ENCODE peak calls at places on chromosome 12, in five cellular contexts. C is fibroblast of pulmonary artery, B is AG10803, F is GM12865, Z is choroid plexus epithelial cell. X is an unnamed sample.

GRCh38 chr12:17062296-17063061 is 456.5 kb upstream of the LMO3 start:
- DNase-seq in Z (no peak), F (no peak), B (no peak), C (no peak), X (no peak)

GRCh38 chr12:49808686-49809368 is 19.4 kb downstream of the NCKAP5L start:
- DNase-seq in F (no peak), B (no peak), Z (peak; percentile 47), C (no peak), X (no peak)

GRCh38 chr12:89707623-89707991 is 1.0 kb downstream of the ATP2B1 start:
- DNase-seq in B (no peak), C (no peak), Z (no peak), F (peak; percentile 24), X (no peak)

GRCh38 chr12:75738486-75738885 is 227.1 kb upstream of the KRR1 start:
- DNase-seq in B (no peak), C (no peak), F (peak; percentile 52), Z (peak; percentile 31), X (no peak)

GRCh38 chr12:89655851-89656250 is 52.8 kb downstream of the ATP2B1 start:
- DNase-seq in Z (peak; percentile 21), F (no peak), C (no peak), B (no peak), X (no peak)

GRCh38 chr12:127179199-127179598 is 1087.8 kb upstream of the TMEM132C start:
- DNase-seq in B (peak; percentile 71), Z (no peak), C (no peak), F (no peak), X (peak; percentile 32)

GRCh38 chr12:98053202-98053601 is 462.2 kb upstream of the TMPO start:
- DNase-seq in Z (no peak), F (no peak), C (no peak), B (no peak), X (no peak)

GRCh38 chr12:51534675-51535074 is 56.4 kb upstream of the SCN8A start:
- DNase-seq in B (no peak), C (no peak), Z (no peak), F (no peak), X (no peak)

GRCh38 chr12:116317986-116318737 is 40.7 kb upstream of the MED13L start:
- DNase-seq in C (no peak), F (no peak), B (no peak), Z (no peak), X (no peak)

GRCh38 chr12:13024151-13024946 is 19.8 kb upstream of the FAM234B start:
- DNase-seq in C (peak; percentile 86), F (no peak), B (peak; percentile 72), Z (peak; percentile 75), X (peak; percentile 82)

GRCh38 chr12:109627633-109628032 is 54.0 kb downstream of the MVK start:
- DNase-seq in F (no peak), Z (no peak), C (no peak), B (no peak), X (no peak)

GRCh38 chr12:109625749-109626377 is 52.3 kb downstream of the MVK start:
- DNase-seq in Z (no peak), C (no peak), F (no peak), B (no peak), X (no peak)

GRCh38 chr12:109624467-109624866 is 50.9 kb downstream of the MVK start:
- DNase-seq in C (no peak), Z (no peak), F (no peak), B (no peak), X (no peak)

GRCh38 chr12:109626378-109627115 is 53.0 kb downstream of the MVK start:
- DNase-seq in C (no peak), Z (no peak), B (no peak), F (no peak), X (no peak)

GRCh38 chr12:109625131-109625559 is 51.6 kb downstream of the MVK start:
- DNase-seq in B (peak; percentile 60), F (no peak), C (peak; percentile 13), Z (peak; percentile 44), X (peak; percentile 50)
- TF ChIP-seq CTCF in B (peak; percentile 40), F (no peak), C (no peak), Z (peak; percentile 25), X (peak; percentile 3)

DNA sequence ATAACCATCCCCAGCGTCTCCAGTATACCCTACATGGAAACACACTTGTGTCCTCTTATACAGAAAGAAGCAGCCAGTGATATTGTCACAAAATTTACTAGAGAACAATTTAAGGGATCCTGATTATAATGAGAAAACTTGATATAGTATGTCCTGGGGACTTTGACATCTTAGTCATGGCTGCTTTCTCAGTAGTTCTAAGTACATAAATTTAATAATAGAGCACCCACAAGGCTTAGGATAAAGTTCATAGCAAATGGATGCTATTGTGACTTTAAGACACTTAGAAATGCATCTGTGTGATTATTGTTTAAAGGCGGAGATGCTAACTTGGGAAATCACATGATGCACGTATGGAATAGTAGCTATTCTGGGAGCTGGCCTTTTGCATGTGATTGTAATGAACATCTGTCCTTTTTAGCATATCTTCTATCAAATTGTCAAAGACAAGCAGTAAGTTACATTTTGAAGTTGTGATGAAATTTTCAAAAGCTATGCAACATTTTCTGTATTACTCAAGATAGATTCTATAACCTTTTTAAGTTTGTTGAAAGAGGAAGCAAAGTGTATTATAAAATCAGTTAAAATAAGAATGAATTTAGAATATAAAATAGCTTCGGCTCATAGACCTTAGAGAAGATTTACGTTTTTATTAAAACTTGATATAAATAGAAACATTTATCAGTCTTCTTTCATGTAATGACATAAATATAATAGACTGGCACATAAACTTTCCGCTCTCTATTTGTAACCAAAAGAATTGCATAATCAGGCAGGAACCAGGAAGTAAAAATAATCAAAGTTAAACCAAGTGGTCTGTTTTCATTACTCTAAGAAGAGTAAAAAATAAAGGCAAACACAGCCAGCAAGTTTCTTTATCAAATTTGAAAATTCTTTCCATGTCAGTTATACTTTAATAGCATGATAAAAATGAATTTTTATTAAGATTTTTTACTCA is 46.6 kb upstream of the ATP2A2 start:
- DNase-seq in Z (peak; percentile 50), B (no peak), F (no peak), C (peak; percentile 52), X (no peak)
- H3K4me3 ChIP-seq in Z (no peak overlapping the region), B (no peak overlapping the region), F (no peak overlapping the region), C (no peak overlapping the region), X (no peak overlapping the region)

GRCh38 chr12:93669452-93669851 is 7.7 kb upstream of the CRADD start:
- DNase-seq in B (no peak), C (no peak), F (no peak), Z (no peak), X (no peak)
- TF ChIP-seq CTCF in B (no peak), C (no peak), F (no peak), Z (no peak), X (no peak)

DNA sequence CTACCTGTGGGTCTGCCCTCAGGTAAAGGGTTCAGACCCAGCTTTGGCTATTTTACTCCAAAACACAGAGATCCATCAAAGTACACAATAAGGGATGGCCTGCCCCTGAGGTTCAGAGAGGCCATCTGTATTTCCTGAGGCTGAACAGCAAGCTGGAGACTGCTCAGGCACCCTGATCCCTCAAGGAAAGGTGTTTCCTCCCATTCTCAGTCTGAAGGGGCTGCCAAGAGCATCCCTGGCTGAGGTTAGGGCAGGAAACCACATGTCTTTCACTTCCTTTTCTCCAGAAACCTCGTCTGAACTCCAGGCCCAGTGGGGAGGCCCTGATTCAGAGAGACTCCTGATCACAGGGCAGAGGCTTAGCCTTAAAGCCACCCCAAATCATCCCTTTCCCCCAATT is 1.5 kb downstream of the RILPL1 start:
- DNase-seq in Z (peak; percentile 71), C (peak; percentile 50), F (peak; percentile 55), B (peak; percentile 27), X (peak; percentile 33)
- H3K4me3 ChIP-seq in Z (peak overlapping the region; percentile 81), C (peak overlapping the region; percentile 73), F (no peak overlapping the region), B (peak overlapping the region; percentile 77), X (peak overlapping the region; percentile 81)

GRCh38 chr12:22982635-22983034 is 357.7 kb downstream of the ETNK1 start:
- DNase-seq in C (no peak), B (no peak), F (no peak), Z (peak; percentile 18), X (no peak)

GRCh38 chr12:22979854-22980253 is 354.9 kb downstream of the ETNK1 start:
- DNase-seq in B (no peak), Z (no peak), C (peak; percentile 54), F (no peak), X (no peak)

GRCh38 chr12:22978962-22979361 is 354.0 kb downstream of the ETNK1 start:
- DNase-seq in C (peak; percentile 85), F (no peak), B (peak; percentile 98), Z (peak; percentile 93), X (peak; percentile 96)

GRCh38 chr12:22986997-22987396 is 362.0 kb downstream of the ETNK1 start:
- DNase-seq in Z (no peak), F (no peak), B (no peak), C (no peak), X (no peak)

GRCh38 chr12:22981711-22982110 is 356.7 kb downstream of the ETNK1 start:
- DNase-seq in F (no peak), Z (peak; percentile 74), B (peak; percentile 57), C (peak; percentile 34), X (peak; percentile 72)
- TF ChIP-seq CTCF in F (no peak), Z (peak; percentile 61), B (peak; percentile 56), C (peak; percentile 11), X (no peak)

DNA sequence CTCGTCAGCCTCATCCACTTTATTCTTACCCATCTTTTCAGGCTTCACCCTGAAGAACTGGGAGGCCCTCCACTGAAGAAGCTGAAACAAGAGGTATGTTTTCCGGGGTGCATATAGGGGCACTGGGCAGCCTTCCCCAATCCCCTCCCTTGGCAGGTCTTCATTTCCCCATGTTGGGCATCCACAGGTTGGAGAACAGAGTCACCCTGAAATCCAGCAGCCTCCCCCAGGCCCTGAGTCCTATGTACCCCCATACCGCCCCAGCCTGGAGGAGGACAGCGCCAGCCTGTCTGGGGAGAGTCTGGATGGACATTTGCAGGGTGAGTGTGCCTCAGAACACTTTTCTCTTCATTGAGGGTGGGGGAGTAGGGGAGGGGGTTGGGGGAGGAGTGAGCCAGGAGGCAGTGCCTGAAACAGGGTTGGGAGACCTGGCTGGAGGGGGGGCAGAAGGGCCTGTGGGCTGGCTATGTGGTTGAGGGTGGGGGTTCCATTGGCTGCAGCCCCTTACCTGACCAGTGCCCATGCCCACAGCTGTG is 4.0 kb downstream of the NAB2 start:
- DNase-seq in B (no peak), F (no peak), C (no peak), Z (no peak), X (no peak)
- H3K4me3 ChIP-seq in B (no peak overlapping the region), F (no peak overlapping the region), C (no peak overlapping the region), Z (no peak overlapping the region), X (peak overlapping the region; percentile 15)

DNA sequence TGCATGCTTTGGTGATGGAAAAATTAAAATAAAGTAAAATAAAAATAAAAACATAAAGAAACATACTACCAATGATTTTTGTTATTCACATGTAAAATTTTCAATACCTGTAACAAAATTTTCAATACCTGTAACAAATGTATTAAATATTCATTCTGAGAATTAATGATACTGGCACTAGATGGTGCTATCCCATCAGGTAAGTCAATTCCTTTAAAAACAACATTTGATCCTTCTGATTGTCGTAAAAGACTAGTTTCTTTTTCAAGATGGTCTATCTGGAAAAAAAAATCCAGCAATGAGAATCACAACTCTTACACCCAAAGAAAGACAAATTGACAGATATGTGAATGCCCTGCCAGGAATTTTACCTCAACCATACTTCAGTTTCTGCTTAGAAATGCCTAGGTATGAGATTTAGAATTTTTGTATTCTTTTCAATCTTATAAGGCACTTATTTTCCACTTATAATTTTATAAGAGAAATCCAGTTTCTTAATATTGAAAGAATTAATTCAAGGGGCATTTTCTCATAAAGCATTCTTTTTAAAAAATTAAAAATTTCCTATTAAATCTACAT is 30.7 kb downstream of the CEP290 start:
- DNase-seq in F (peak; percentile 44), B (peak; percentile 69), Z (peak; percentile 80), C (peak; percentile 74), X (peak; percentile 12)
- TF ChIP-seq CTCF in F (peak; percentile 30), B (peak; percentile 52), Z (peak; percentile 37), C (peak; percentile 42), X (peak; percentile 23)